ENCODE peak calls at places on chromosomes 13 and 19, in five cellular contexts. L, M, P, C and Z are unnamed samples.

GRCh38 chr13:29101404-29101803 is 281.3 kb downstream of the MTUS2 start:
- DNase-seq in C (no peak), P (no peak), L (no peak), M (no peak), Z (no peak)

GRCh38 chr19:19538077-19538764 is at the start of gene CILP2:
- DNase-seq in M (peak; percentile 40), L (peak; percentile 65), P (no peak), C (peak; percentile 60), Z (peak; percentile 39)

GRCh38 chr13:112066624-112067004 is 335 bp upstream of the SOX1 start:
- DNase-seq in C (peak; percentile 54), P (peak; percentile 49), M (peak; percentile 60), L (no peak), Z (peak; percentile 21)

GRCh38 chr13:33195693-33196464 is 89.7 kb downstream of the STARD13 start:
- DNase-seq in C (no peak), L (no peak), P (no peak), M (no peak), Z (no peak)

GRCh38 chr13:77345150-77345780 is 18.4 kb upstream of the MYCBP2 start:
- DNase-seq in M (no peak), L (no peak), P (no peak), C (no peak), Z (no peak)

GRCh38 chr13:31807090-31807541 is 67.8 kb downstream of the RXFP2 start:
- DNase-seq in C (no peak), L (peak; percentile 56), P (peak; percentile 43), M (no peak), Z (peak; percentile 56)

GRCh38 chr19:4472174-4472974 is at the start of gene HDGFL2:
- DNase-seq in C (peak; percentile 57), L (no peak), M (no peak), P (no peak), Z (no peak)

GRCh38 chr13:111388851-111389500 is 68.5 kb downstream of the TEX29 start:
- DNase-seq in M (no peak), P (no peak), L (no peak), C (no peak), Z (no peak)

GRCh38 chr19:12733369-12733896 is 1.1 kb downstream of the TRIR start:
- DNase-seq in M (peak; percentile 28), C (no peak), L (peak; percentile 59), P (peak; percentile 62), Z (no peak)

GRCh38 chr19:3250675-3251074 is 26.2 kb downstream of the CELF5 start:
- DNase-seq in C (no peak), M (peak; percentile 30), L (no peak), P (no peak), Z (no peak)

GRCh38 chr13:30125422-30126073 is 181.8 kb downstream of the KATNAL1 start:
- DNase-seq in L (no peak), C (no peak), P (peak; percentile 94), M (no peak), Z (no peak)

GRCh38 chr13:23432589-23432988 is 913 bp downstream of the SACS start:
- DNase-seq in C (no peak), L (no peak), M (no peak), P (peak; percentile 18), Z (no peak)

GRCh38 chr13:110538632-110539031 is 22.9 kb downstream of the RAB20 start:
- DNase-seq in L (no peak), P (no peak), M (no peak), C (no peak), Z (no peak)

GRCh38 chr13:96391606-96392005 is 301.7 kb downstream of the HS6ST3 start:
- DNase-seq in C (no peak), P (no peak), L (no peak), M (no peak), Z (no peak)

GRCh38 chr19:44875666-44876418 is 15.2 kb upstream of the TOMM40 start:
- DNase-seq in P (peak; percentile 70), M (peak; percentile 62), L (peak; percentile 35), C (no peak), Z (no peak)

GRCh38 chr19:51751655-51752054 is at the start of gene FPR1:
- DNase-seq in P (peak; percentile 53), M (no peak), C (no peak), L (no peak), Z (no peak)

GRCh38 chr13:90933097-90933826 is 414.2 kb upstream of the MIR17HG start:
- DNase-seq in L (no peak), P (no peak), C (no peak), M (no peak), Z (no peak)

GRCh38 chr13:109297628-109298027 is 488.8 kb downstream of the IRS2 start:
- DNase-seq in M (no peak), P (peak; percentile 89), L (no peak), C (no peak), Z (no peak)

GRCh38 chr13:111383591-111384440 is 63.4 kb downstream of the TEX29 start:
- DNase-seq in L (no peak), C (no peak), M (no peak), P (no peak), Z (no peak)

GRCh38 chr19:55695511-55696290 is 20.7 kb downstream of the EPN1 start:
- DNase-seq in P (no peak), L (no peak), C (peak; percentile 38), M (no peak), Z (no peak)

GRCh38 chr13:99339736-99340392 is 32.7 kb upstream of the GPR183 start:
- DNase-seq in P (peak; percentile 38), M (no peak), C (no peak), L (peak; percentile 86), Z (peak; percentile 46)

GRCh38 chr13:107928762-107929161 is 286.6 kb downstream of the LIG4 start:
- DNase-seq in C (no peak), L (no peak), M (no peak), P (no peak), Z (no peak)

GRCh38 chr13:112204881-112205327 is 138.0 kb downstream of the SOX1 start:
- DNase-seq in M (no peak), L (no peak), P (no peak), C (no peak), Z (no peak)

GRCh38 chr19:35519291-35519690 is 5.8 kb upstream of the DMKN start:
- DNase-seq in L (no peak), P (peak; percentile 7), C (no peak), M (no peak), Z (no peak)

GRCh38 chr13:97248243-97248642 is 26.1 kb downstream of the MBNL2 start:
- DNase-seq in P (no peak), M (no peak), L (no peak), C (no peak), Z (no peak)

GRCh38 chr19:50639121-50640112 is at the start of gene SYT3:
- DNase-seq in M (no peak), C (peak; percentile 59), P (peak; percentile 11), L (no peak), Z (no peak)

GRCh38 chr19:11594084-11594483 is 3.2 kb upstream of the ZNF627 start:
- DNase-seq in M (no peak), C (no peak), L (no peak), P (no peak), Z (no peak)

GRCh38 chr19:11597202-11598102 is at the start of gene ZNF627:
- DNase-seq in M (peak; percentile 100), C (peak; percentile 99), L (peak; percentile 98), P (peak; percentile 97), Z (peak; percentile 95)

GRCh38 chr19:11598103-11598483 is 810 bp downstream of the ZNF627 start:
- DNase-seq in P (no peak), C (no peak), M (no peak), L (no peak), Z (no peak)

GRCh38 chr19:11596156-11596555 is 1.1 kb upstream of the ZNF627 start:
- DNase-seq in C (no peak), P (no peak), M (no peak), L (no peak), Z (no peak)

GRCh38 chr19:11598746-11599145 is 1.5 kb downstream of the ZNF627 start:
- DNase-seq in L (no peak), M (no peak), C (no peak), P (no peak), Z (no peak)
- H3K4me3 ChIP-seq in L (no peak overlapping the region), M (no peak overlapping the region), C (no peak overlapping the region), P (peak overlapping the region; percentile 98), Z (no peak overlapping the region)

DNA sequence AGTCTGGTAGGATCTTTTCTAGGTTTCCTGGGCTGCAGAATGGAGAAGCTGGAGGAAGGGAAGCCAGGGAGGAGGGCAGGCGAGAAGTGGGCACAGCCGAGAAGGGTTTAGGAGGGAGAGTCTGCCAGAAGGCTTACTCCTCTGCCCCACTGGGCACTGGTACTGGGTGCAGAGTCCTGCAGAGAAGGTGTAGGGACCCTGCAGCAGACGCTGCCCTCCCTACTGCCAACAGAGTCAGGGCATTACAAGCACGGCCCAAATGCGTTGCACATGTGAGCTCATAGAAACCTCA is 726 bp upstream of the PEPD start:
- DNase-seq in L (no peak), P (no peak), M (no peak), C (no peak), Z (no peak)
- H3K27ac ChIP-seq in L (no peak overlapping the region), P (no peak overlapping the region), M (no peak overlapping the region), C (no peak overlapping the region), Z (no peak overlapping the region)

GRCh38 chr13:114001331-114002008 is 27.6 kb upstream of the C13orf46 start:
- DNase-seq in M (no peak), C (peak; percentile 46), L (peak; percentile 49), P (no peak), Z (no peak)

GRCh38 chr13:114002771-114003321 is 29.0 kb upstream of the C13orf46 start:
- DNase-seq in C (peak; percentile 21), L (no peak), M (no peak), P (no peak), Z (no peak)

GRCh38 chr13:114000151-114001040 is 26.5 kb upstream of the C13orf46 start:
- DNase-seq in P (no peak), C (peak; percentile 23), M (no peak), L (no peak), Z (no peak)

GRCh38 chr13:113999618-113999910 is 25.7 kb upstream of the C13orf46 start:
- DNase-seq in P (no peak), L (no peak), C (no peak), M (no peak), Z (no peak)

GRCh38 chr13:114002009-114002544 is 28.2 kb upstream of the C13orf46 start:
- DNase-seq in L (no peak), C (peak; percentile 32), P (no peak), M (no peak), Z (no peak)
- H3K36me3 ChIP-seq in L (peaks cover 42% of the 10 kb centered on the region), C (peaks cover 14% of the 10 kb centered on the region), P (peaks cover 32% of the 10 kb centered on the region), M (no peaks in the 10 kb centered on the region), Z (peaks cover 75% of the 10 kb centered on the region)

GRCh38 chr13:46140044-46140443 is 35.2 kb upstream of the CPB2 start:
- DNase-seq in M (no peak), L (no peak), C (no peak), P (no peak), Z (no peak)

GRCh38 chr13:46134961-46135522 is 30.2 kb upstream of the CPB2 start:
- DNase-seq in C (no peak), L (no peak), P (peak; percentile 23), M (no peak), Z (no peak)

GRCh38 chr13:46136688-46137087 is 31.9 kb upstream of the CPB2 start:
- DNase-seq in P (no peak), M (no peak), L (no peak), C (no peak), Z (no peak)

GRCh38 chr13:46134494-46134893 is 29.7 kb upstream of the CPB2 start:
- DNase-seq in M (no peak), L (no peak), P (no peak), C (no peak), Z (no peak)

DNA sequence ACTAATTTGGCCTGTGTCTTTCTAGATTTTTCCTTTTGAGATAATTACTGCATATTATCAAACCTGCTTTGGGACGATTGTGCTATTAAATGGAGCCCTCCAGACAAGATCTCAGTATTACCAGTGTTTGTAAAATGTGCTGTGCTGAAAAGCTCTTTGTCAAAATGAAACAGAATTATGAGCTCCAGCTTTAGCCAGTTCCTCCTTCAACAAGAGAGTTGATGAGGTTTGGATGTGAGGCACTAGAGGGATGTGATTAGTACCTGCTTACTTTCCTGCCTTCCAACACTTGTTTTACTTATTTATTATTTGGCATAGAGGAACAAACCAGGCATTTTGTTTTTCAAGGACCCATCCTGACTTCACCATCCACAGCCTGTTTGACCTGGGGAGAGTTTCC is 32.8 kb upstream of the CPB2 start:
- DNase-seq in L (no peak), C (no peak), P (no peak), M (no peak), Z (no peak)
- H3K4me3 ChIP-seq in L (no peak overlapping the region), C (no peak overlapping the region), P (no peak overlapping the region), M (no peak overlapping the region), Z (no peak overlapping the region)